ENCODE peak calls at places on chromosomes 11 and 22, in four cellular contexts. Q is endothelial cell of umbilical vein, M is HCT116, G is upper lobe of left lung. R is an unnamed sample.

GRCh38 chr11:100980156-100980555 is 149.5 kb downstream of the PGR start:
- DNase-seq in M (no peak), G (no peak), Q (peak; percentile 24), R (no peak)

GRCh38 chr11:67416416-67417335 is 1.2 kb downstream of the CARNS1 start:
- DNase-seq in Q (peak; percentile 18), G (no peak), M (no peak), R (no peak)

GRCh38 chr11:86800076-86800955 is at the start of gene PRSS23:
- DNase-seq in Q (peak; percentile 77), G (peak; percentile 94), M (no peak), R (no peak)

GRCh38 chr22:30861131-30861530 is 107.4 kb downstream of the MORC2 start:
- DNase-seq in G (no peak), Q (no peak), M (no peak), R (peak; percentile 14)

GRCh38 chr11:133291672-133292265 is 240.5 kb downstream of the OPCML start:
- DNase-seq in G (no peak), Q (no peak), M (no peak), R (no peak)

GRCh38 chr22:43090130-43090789 is 1.1 kb upstream of the TTLL1 start:
- DNase-seq in M (peak; percentile 90), G (no peak), Q (peak; percentile 80), R (peak; percentile 51)

GRCh38 chr11:126048198-126048597 is 14.5 kb downstream of the CDON start:
- DNase-seq in G (no peak), Q (peak; percentile 59), M (no peak), R (no peak)

GRCh38 chr22:24496234-24496633 is 1.1 kb downstream of the UPB1 start:
- DNase-seq in M (no peak), Q (no peak), G (no peak), R (no peak)

GRCh38 chr11:124761301-124762021 is 629 bp downstream of the ESAM start:
- DNase-seq in G (no peak), M (no peak), Q (peak; percentile 51), R (no peak)

GRCh38 chr22:19640306-19640705 is 74.0 kb upstream of the SEPTIN5 start:
- DNase-seq in M (no peak), Q (no peak), G (no peak), R (no peak)

GRCh38 chr11:65922565-65922964 is 3.3 kb downstream of the DRAP1 start:
- DNase-seq in G (no peak), M (no peak), Q (no peak), R (no peak)

GRCh38 chr11:72793452-72794367 is at the start of gene STARD10:
- DNase-seq in G (peak; percentile 98), M (peak; percentile 87), Q (peak; percentile 96), R (peak; percentile 96)

GRCh38 chr11:38538866-38539651 is 1941.0 kb upstream of the RAG2 start:
- DNase-seq in G (no peak), Q (no peak), M (no peak), R (no peak)

GRCh38 chr22:37601540-37602442 is 6.8 kb upstream of the GGA1 start:
- DNase-seq in M (peak; percentile 56), G (no peak), Q (peak; percentile 42), R (no peak)

GRCh38 chr11:3164138-3164539 is 971 bp downstream of the OSBPL5 start:
- DNase-seq in G (peak; percentile 72), Q (no peak), M (no peak), R (no peak)

GRCh38 chr22:29117799-29118477 is 45.1 kb downstream of the KREMEN1 start:
- DNase-seq in Q (no peak), M (no peak), G (no peak), R (no peak)

GRCh38 chr11:121650520-121651266 is 197.9 kb upstream of the SORL1-AS1 start:
- DNase-seq in M (no peak), Q (no peak), G (no peak), R (no peak)

GRCh38 chr22:29269731-29270474 is 1.8 kb downstream of the EWSR1 start:
- DNase-seq in G (no peak), Q (peak; percentile 16), M (no peak), R (no peak)

GRCh38 chr11:134654161-134654915 is 242.3 kb upstream of the B3GAT1 start:
- DNase-seq in Q (no peak), G (no peak), M (no peak), R (no peak)

GRCh38 chr22:49551897-49552659 is 275.6 kb downstream of the BRD1 start:
- DNase-seq in G (no peak), Q (no peak), M (no peak), R (no peak)

GRCh38 chr22:38882480-38882879 is 10.5 kb upstream of the CBX6 start:
- DNase-seq in Q (no peak), M (no peak), G (no peak), R (no peak)

GRCh38 chr11:70065318-70066135 is 12.6 kb upstream of the ANO1 start:
- DNase-seq in Q (no peak), G (peak; percentile 33), M (no peak), R (no peak)

GRCh38 chr11:122748968-122749687 is 89.2 kb upstream of the CRTAM start:
- DNase-seq in M (no peak), G (no peak), Q (peak; percentile 36), R (peak; percentile 48)

GRCh38 chr11:86463955-86464354 is 89.3 kb downstream of the CCDC81 start:
- DNase-seq in Q (no peak), G (no peak), M (no peak), R (no peak)

GRCh38 chr11:126190792-126191191 is 20.7 kb downstream of the RPUSD4 start:
- DNase-seq in G (no peak), M (no peak), Q (no peak), R (no peak)

GRCh38 chr11:20835561-20835960 is 166.2 kb downstream of the NELL1 start:
- DNase-seq in M (no peak), G (no peak), Q (no peak), R (no peak)

GRCh38 chr22:37370306-37370979 is 56.8 kb downstream of the ELFN2 start:
- DNase-seq in Q (no peak), M (no peak), G (no peak), R (no peak)

GRCh38 chr22:28021116-28021997 is 102.3 kb upstream of the PITPNB start:
- DNase-seq in M (no peak), G (no peak), Q (no peak), R (no peak)

GRCh38 chr22:31839986-31840385 is 86.2 kb downstream of the DEPDC5 start:
- DNase-seq in G (no peak), Q (no peak), M (no peak), R (no peak)

GRCh38 chr22:46536559-46537220 is 730 bp downstream of the CELSR1 start:
- DNase-seq in G (peak; percentile 87), M (no peak), Q (no peak), R (no peak)

GRCh38 chr11:84924290-84924689 is 702.9 kb downstream of the DLG2 start:
- DNase-seq in G (no peak), Q (no peak), M (no peak), R (no peak)

GRCh38 chr22:31616315-31616980 is 45.6 kb downstream of the PISD start:
- DNase-seq in M (no peak), G (peak; percentile 56), Q (no peak), R (peak; percentile 66)

GRCh38 chr11:64226507-64227051 is 505 bp downstream of the NUDT22 start:
- DNase-seq in G (peak; percentile 88), Q (no peak), M (no peak), R (peak; percentile 77)

GRCh38 chr11:1762537-1763302 is 1.0 kb downstream of the CTSD start:
- DNase-seq in G (peak; percentile 75), M (peak; percentile 19), Q (no peak), R (peak; percentile 39)
- TF ChIP-seq POLR2AphosphoS5 in G (peak; percentile 68), M (peak; percentile 62), Q (no peak), R (no peak)

DNA sequence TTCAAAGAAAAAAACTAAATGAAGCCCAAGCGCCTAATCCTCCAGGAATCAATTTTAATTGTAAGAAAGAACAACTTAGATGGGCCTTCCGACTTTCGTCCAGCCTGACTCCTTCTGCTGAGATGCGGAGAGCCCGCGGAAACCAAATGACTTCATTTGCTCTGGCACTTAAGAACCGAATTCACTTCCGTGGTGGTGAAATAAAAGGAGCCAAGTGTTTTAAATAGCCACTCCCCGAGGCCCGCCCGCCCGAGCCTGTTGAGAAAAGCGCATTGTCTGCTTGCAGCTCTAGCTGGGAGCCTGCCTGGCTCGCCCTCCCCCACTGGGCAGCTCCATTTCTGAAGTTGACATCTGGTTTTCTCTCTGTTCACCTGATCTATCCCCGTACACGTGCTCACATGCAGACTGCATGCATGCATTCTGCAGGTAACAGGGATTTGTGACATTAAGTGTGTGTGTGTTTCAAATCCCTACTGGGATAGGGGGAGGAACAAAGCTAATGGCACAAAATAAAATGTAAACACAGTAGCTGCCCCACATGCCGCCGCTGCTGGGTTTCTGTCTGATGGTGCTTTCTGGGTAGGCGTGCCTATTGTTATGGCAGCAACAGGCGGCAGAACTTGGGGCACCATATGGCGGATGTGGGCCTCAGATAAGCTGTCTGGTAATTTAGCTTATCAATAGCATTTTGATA is 6.2 kb downstream of the TEAD1 start:
- DNase-seq in G (peak; percentile 81), Q (no peak), M (no peak), R (no peak)
- TF ChIP-seq POLR2A in G (peak; percentile 56), Q (no peak), M (no peak), R (no peak)

GRCh38 chr11:76578655-76579046 is 91.9 kb downstream of the LRRC32 start:
- DNase-seq in G (no peak), M (no peak), Q (peak; percentile 89), R (no peak)
- TF ChIP-seq POLR2AphosphoS5 in G (peak; percentile 91), M (no peak), Q (peak; percentile 43), R (no peak)

GRCh38 chr11:117197516-117198456 is 1.4 kb upstream of the TAGLN start:
- DNase-seq in Q (no peak), G (peak; percentile 58), M (no peak), R (no peak)
- TF ChIP-seq POLR2A in Q (no peak), G (no peak), M (no peak), R (no peak)

DNA sequence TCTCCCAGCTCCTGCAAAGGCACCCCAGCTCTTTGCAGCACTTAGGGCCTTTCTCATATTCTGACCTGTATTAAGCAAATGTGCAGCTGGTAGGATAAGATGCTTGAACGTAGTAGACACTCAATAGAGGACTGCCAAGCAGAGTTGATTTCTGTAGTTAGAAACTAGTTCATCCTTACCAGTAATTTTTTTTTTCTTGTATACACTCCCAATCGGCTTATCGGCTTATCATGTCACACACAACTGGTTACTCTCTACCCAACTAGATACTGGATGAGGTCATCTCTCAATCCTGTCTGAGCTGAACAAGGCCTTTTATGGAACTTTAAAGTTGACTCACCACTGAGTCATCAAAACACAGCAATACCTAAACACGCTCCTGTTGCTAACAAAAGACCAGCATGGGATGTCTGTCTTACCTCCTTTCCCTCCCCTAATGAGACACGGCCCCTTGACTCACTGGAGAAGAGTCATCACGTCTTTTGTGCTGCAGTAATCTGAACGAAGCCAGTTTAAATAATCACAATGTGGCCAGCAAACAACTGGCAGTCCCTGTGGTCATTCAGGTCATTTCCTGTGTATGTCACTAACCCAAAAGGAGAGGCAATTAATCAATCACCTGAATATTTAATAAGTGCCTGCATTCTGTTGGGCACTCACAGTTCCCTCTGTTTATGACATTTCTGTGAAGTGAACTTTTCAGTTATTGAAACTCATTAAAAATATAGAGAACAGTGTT is 7.5 kb upstream of the WEE1 start:
- DNase-seq in G (no peak), M (peak; percentile 100), Q (peak; percentile 99), R (peak; percentile 28)
- TF ChIP-seq POLR2AphosphoS5 in G (peak; percentile 18), M (peak; percentile 65), Q (peak; percentile 93), R (no peak)